ENCODE peak calls at places on chromosome 1, in ten cellular contexts. W, J, I, L, M, Z, D, K, Y and B are unnamed samples.
A peak's percentile ranks its signal among the peaks of the same experiment; 100 is the strongest.

GRCh38 chr1:222914861-222915632 is 100.2 kb downstream of the DISP1 start:
- DNase-seq in W (no peak), J (no peak), I (no peak), L (no peak), M (no peak), Z (peak; percentile 87), D (no peak), K (no peak), Y (no peak), B (no peak)

GRCh38 chr1:235675152-235675890 is 25.7 kb upstream of the GNG4 start:
- DNase-seq in W (no peak), J (no peak), I (no peak), L (peak; percentile 72), M (no peak), Z (peak; percentile 69), D (no peak), K (no peak), Y (no peak), B (no peak)

GRCh38 chr1:8408151-8408839 is 90.4 kb downstream of the SLC45A1 start:
- DNase-seq in W (peak; percentile 89), J (peak; percentile 77), I (peak; percentile 25), L (peak; percentile 38), M (no peak), Z (peak; percentile 88), D (no peak), K (peak; percentile 66), Y (no peak), B (peak; percentile 85)

GRCh38 chr1:95233321-95233736 is 681 bp upstream of the RWDD3 start:
- DNase-seq in W (peak; percentile 55), J (peak; percentile 27), I (no peak), L (peak; percentile 60), M (no peak), Z (peak; percentile 28), D (no peak), K (peak; percentile 40), Y (no peak), B (peak; percentile 59)

GRCh38 chr1:198529414-198529813 is 11.1 kb downstream of the ATP6V1G3 start:
- DNase-seq in W (no peak), J (no peak), I (no peak), L (peak; percentile 29), M (no peak), Z (peak; percentile 80), D (no peak), K (no peak), Y (no peak), B (no peak)

GRCh38 chr1:207825719-207826556 is 74.1 kb downstream of the CD46 start:
- DNase-seq in W (peak; percentile 72), J (no peak), I (no peak), L (no peak), M (peak; percentile 61), Z (peak; percentile 83), D (peak; percentile 59), K (peak; percentile 69), Y (peak; percentile 82), B (peak; percentile 81)

GRCh38 chr1:161486806-161487482 is 18.3 kb upstream of the FCGR2A start:
- DNase-seq in W (peak; percentile 36), J (peak; percentile 38), I (peak; percentile 75), L (peak; percentile 80), M (peak; percentile 13), Z (peak; percentile 74), D (peak; percentile 25), K (no peak), Y (peak; percentile 71), B (no peak)

GRCh38 chr1:246161626-246162025 is 345.5 kb downstream of the SMYD3 start:
- DNase-seq in W (no peak), J (no peak), I (no peak), L (peak; percentile 30), M (no peak), Z (peak; percentile 80), D (no peak), K (no peak), Y (no peak), B (no peak)

GRCh38 chr1:10179408-10179685 is 31.0 kb upstream of the KIF1B start:
- DNase-seq in W (no peak), J (no peak), I (no peak), L (no peak), M (no peak), Z (no peak), D (no peak), K (no peak), Y (no peak), B (no peak)

GRCh38 chr1:208709981-208710380 is 465.8 kb upstream of the PLXNA2 start:
- DNase-seq in W (no peak), J (no peak), I (no peak), L (no peak), M (no peak), Z (no peak), D (no peak), K (no peak), Y (no peak), B (no peak)

GRCh38 chr1:232575524-232576040 is 54.4 kb downstream of the SIPA1L2 start:
- DNase-seq in W (no peak), J (no peak), I (no peak), L (no peak), M (no peak), Z (peak; percentile 36), D (no peak), K (no peak), Y (no peak), B (no peak)

GRCh38 chr1:43706598-43707190 is 642 bp upstream of the ST3GAL3 start:
- DNase-seq in W (peak; percentile 27), J (no peak), I (peak; percentile 21), L (peak; percentile 32), M (no peak), Z (peak; percentile 22), D (no peak), K (no peak), Y (peak; percentile 23), B (no peak)

GRCh38 chr1:183023601-183024351 is 556 bp downstream of the LAMC1 start:
- DNase-seq in W (peak; percentile 81), J (peak; percentile 66), I (peak; percentile 62), L (peak; percentile 88), M (no peak), Z (peak; percentile 59), D (no peak), K (peak; percentile 65), Y (peak; percentile 77), B (peak; percentile 73)

GRCh38 chr1:203017061-203017460 is 9.2 kb upstream of the PPFIA4 start:
- DNase-seq in W (no peak), J (no peak), I (no peak), L (no peak), M (no peak), Z (no peak), D (no peak), K (no peak), Y (no peak), B (no peak)

GRCh38 chr1:1004780-1005697 is 5.1 kb upstream of the HES4 start:
- DNase-seq in W (peak; percentile 46), J (no peak), I (no peak), L (peak; percentile 74), M (no peak), Z (peak; percentile 28), D (no peak), K (no peak), Y (peak; percentile 65), B (no peak)

GRCh38 chr1:11837767-11838348 is 9.7 kb downstream of the NPPA start:
- DNase-seq in W (no peak), J (no peak), I (no peak), L (no peak), M (no peak), Z (no peak), D (no peak), K (no peak), Y (no peak), B (no peak)